ENCODE peak calls at places on chromosomes 13 and 19, in four cellular contexts. One of them, this sample, is unnamed.

GRCh38 chr13:33349314-33349995 is 63.9 kb upstream of the STARD13 start:
- DNase-seq in upper lobe of left lung: no peak
- DNase-seq in pancreas: no peak
- DNase-seq in fibroblast of mammary gland: peak; percentile 27
- DNase-seq in this sample: no peak

GRCh38 chr19:51739466-51740213 is 12.0 kb downstream of the FPR1 start:
- DNase-seq in pancreas: no peak
- DNase-seq in fibroblast of mammary gland: no peak
- DNase-seq in upper lobe of left lung: no peak
- DNase-seq in this sample: no peak

GRCh38 chr19:34403784-34404108 is 453 bp upstream of the PDCD2L start:
- DNase-seq in fibroblast of mammary gland: no peak
- DNase-seq in upper lobe of left lung: no peak
- DNase-seq in pancreas: no peak
- DNase-seq in this sample: no peak

GRCh38 chr19:4988770-4989251 is 19.9 kb downstream of the KDM4B start:
- DNase-seq in fibroblast of mammary gland: peak; percentile 93
- DNase-seq in pancreas: no peak
- DNase-seq in upper lobe of left lung: no peak
- DNase-seq in this sample: peak; percentile 56

GRCh38 chr13:113666951-113667701 is at the start of gene GRK1:
- DNase-seq in pancreas: peak; percentile 14
- DNase-seq in fibroblast of mammary gland: no peak
- DNase-seq in upper lobe of left lung: peak; percentile 71
- DNase-seq in this sample: peak; percentile 81

GRCh38 chr13:26075498-26075897 is 23.7 kb upstream of the SHISA2 start:
- DNase-seq in fibroblast of mammary gland: no peak
- DNase-seq in upper lobe of left lung: no peak
- DNase-seq in pancreas: no peak
- DNase-seq in this sample: no peak

GRCh38 chr19:41217741-41218140 is 1.3 kb upstream of the AXL start:
- DNase-seq in upper lobe of left lung: no peak
- DNase-seq in pancreas: no peak
- DNase-seq in fibroblast of mammary gland: no peak
- DNase-seq in this sample: no peak

GRCh38 chr13:29654807-29655547 is 59.5 kb upstream of the SLC7A1 start:
- DNase-seq in upper lobe of left lung: no peak
- DNase-seq in fibroblast of mammary gland: peak; percentile 93
- DNase-seq in pancreas: no peak
- DNase-seq in this sample: no peak

GRCh38 chr19:2665103-2665502 is 37.4 kb downstream of the GNG7 start:
- DNase-seq in pancreas: no peak
- DNase-seq in upper lobe of left lung: no peak
- DNase-seq in fibroblast of mammary gland: no peak
- DNase-seq in this sample: no peak

GRCh38 chr19:51799311-51799997 is 4.5 kb downstream of the FPR3 start:
- DNase-seq in fibroblast of mammary gland: peak; percentile 97
- DNase-seq in upper lobe of left lung: peak; percentile 31
- DNase-seq in pancreas: peak; percentile 34
- DNase-seq in this sample: peak; percentile 87

GRCh38 chr13:71721117-71721516 is 145.9 kb downstream of the DACH1 start:
- DNase-seq in pancreas: no peak
- DNase-seq in fibroblast of mammary gland: no peak
- DNase-seq in upper lobe of left lung: no peak
- DNase-seq in this sample: no peak

GRCh38 chr13:85521586-85521985 is 277.6 kb downstream of the SLITRK6 start:
- DNase-seq in fibroblast of mammary gland: no peak
- DNase-seq in pancreas: no peak
- DNase-seq in upper lobe of left lung: no peak
- DNase-seq in this sample: no peak

GRCh38 chr13:45850020-45850613 is 1.4 kb downstream of the SIAH3 start:
- DNase-seq in upper lobe of left lung: peak; percentile 20
- DNase-seq in pancreas: no peak
- DNase-seq in fibroblast of mammary gland: no peak
- DNase-seq in this sample: no peak

GRCh38 chr19:38683393-38684077 is 36.1 kb downstream of the ACTN4 start:
- DNase-seq in upper lobe of left lung: no peak
- DNase-seq in fibroblast of mammary gland: peak; percentile 90
- DNase-seq in pancreas: peak; percentile 94
- DNase-seq in this sample: peak; percentile 81

GRCh38 chr19:5645409-5645808 is 22.5 kb downstream of the SAFB start:
- DNase-seq in upper lobe of left lung: no peak
- DNase-seq in fibroblast of mammary gland: no peak
- DNase-seq in pancreas: no peak
- DNase-seq in this sample: no peak

GRCh38 chr13:40793339-40793738 is 3.9 kb downstream of the SLC25A15 start:
- DNase-seq in fibroblast of mammary gland: no peak
- DNase-seq in upper lobe of left lung: no peak
- DNase-seq in pancreas: no peak
- DNase-seq in this sample: no peak

GRCh38 chr13:49097374-49097773 is 121.7 kb downstream of the FNDC3A start:
- DNase-seq in fibroblast of mammary gland: peak; percentile 97
- DNase-seq in upper lobe of left lung: no peak
- DNase-seq in pancreas: no peak
- DNase-seq in this sample: peak; percentile 42

GRCh38 chr19:29675650-29676186 is 10.5 kb downstream of the PLEKHF1 start:
- DNase-seq in fibroblast of mammary gland: no peak
- DNase-seq in upper lobe of left lung: no peak
- DNase-seq in pancreas: no peak
- DNase-seq in this sample: no peak

GRCh38 chr19:12664406-12665280 is 1.9 kb downstream of the MAN2B1 start:
- DNase-seq in fibroblast of mammary gland: peak; percentile 35
- DNase-seq in upper lobe of left lung: peak; percentile 56
- DNase-seq in pancreas: no peak
- DNase-seq in this sample: no peak

GRCh38 chr19:16594131-16594586 is 21.9 kb upstream of the SLC35E1 start:
- DNase-seq in upper lobe of left lung: peak; percentile 47
- DNase-seq in fibroblast of mammary gland: no peak
- DNase-seq in pancreas: no peak
- DNase-seq in this sample: no peak

GRCh38 chr13:101755228-101755887 is 302.9 kb downstream of the ITGBL1 start:
- DNase-seq in pancreas: no peak
- DNase-seq in fibroblast of mammary gland: no peak
- DNase-seq in upper lobe of left lung: no peak
- DNase-seq in this sample: no peak

GRCh38 chr19:5990289-5990797 is 12.4 kb upstream of the RANBP3 start:
- DNase-seq in pancreas: no peak
- DNase-seq in fibroblast of mammary gland: peak; percentile 38
- DNase-seq in upper lobe of left lung: no peak
- DNase-seq in this sample: no peak

GRCh38 chr19:5958074-5958850 is 19.7 kb downstream of the RANBP3 start:
- DNase-seq in upper lobe of left lung: no peak
- DNase-seq in fibroblast of mammary gland: no peak
- DNase-seq in pancreas: no peak
- DNase-seq in this sample: no peak

GRCh38 chr19:16893686-16893990 is 4.8 kb downstream of the F2RL3 start:
- DNase-seq in pancreas: no peak
- DNase-seq in upper lobe of left lung: peak; percentile 74
- DNase-seq in fibroblast of mammary gland: no peak
- DNase-seq in this sample: no peak

GRCh38 chr19:5152767-5153532 is 184.0 kb downstream of the KDM4B start:
- DNase-seq in fibroblast of mammary gland: no peak
- DNase-seq in upper lobe of left lung: peak; percentile 77
- DNase-seq in pancreas: no peak
- DNase-seq in this sample: peak; percentile 79

GRCh38 chr19:39867133-39867532 is 21.0 kb upstream of the FBL start:
- DNase-seq in fibroblast of mammary gland: no peak
- DNase-seq in pancreas: no peak
- DNase-seq in upper lobe of left lung: no peak
- DNase-seq in this sample: no peak

GRCh38 chr13:42967660-42968059 is 24.4 kb downstream of the EPSTI1 start:
- DNase-seq in fibroblast of mammary gland: no peak
- DNase-seq in upper lobe of left lung: no peak
- DNase-seq in pancreas: no peak
- DNase-seq in this sample: no peak

GRCh38 chr13:26255717-26256277 is 1.9 kb downstream of the CDK8 start:
- DNase-seq in fibroblast of mammary gland: peak; percentile 6
- DNase-seq in upper lobe of left lung: no peak
- DNase-seq in pancreas: no peak
- DNase-seq in this sample: no peak

GRCh38 chr19:35299523-35300339 is 7.8 kb downstream of the MAG start:
- DNase-seq in upper lobe of left lung: peak; percentile 81
- DNase-seq in pancreas: no peak
- DNase-seq in fibroblast of mammary gland: no peak
- DNase-seq in this sample: no peak

GRCh38 chr19:40009674-40010073 is 12.8 kb downstream of the ZNF546 start:
- DNase-seq in upper lobe of left lung: no peak
- DNase-seq in pancreas: no peak
- DNase-seq in fibroblast of mammary gland: no peak
- DNase-seq in this sample: no peak

GRCh38 chr13:85864963-85865530 is 65.8 kb upstream of the SLITRK6 start:
- DNase-seq in pancreas: no peak
- DNase-seq in fibroblast of mammary gland: peak; percentile 2
- DNase-seq in upper lobe of left lung: no peak
- DNase-seq in this sample: no peak

GRCh38 chr13:64239372-64239771 is 2823.7 kb upstream of the PCDH20 start:
- DNase-seq in upper lobe of left lung: no peak
- DNase-seq in pancreas: no peak
- DNase-seq in fibroblast of mammary gland: peak; percentile 17
- DNase-seq in this sample: no peak

GRCh38 chr13:49443327-49443688 is 556 bp downstream of the CAB39L start:
- DNase-seq in fibroblast of mammary gland: peak; percentile 43
- DNase-seq in pancreas: no peak
- DNase-seq in upper lobe of left lung: no peak
- DNase-seq in this sample: no peak

GRCh38 chr13:77810430-77810829 is 108.2 kb downstream of the EDNRB start:
- DNase-seq in pancreas: no peak
- DNase-seq in fibroblast of mammary gland: peak; percentile 62
- DNase-seq in upper lobe of left lung: no peak
- DNase-seq in this sample: no peak
- TF ChIP-seq CTCF in pancreas: no peak
- TF ChIP-seq CTCF in fibroblast of mammary gland: peak; percentile 51
- TF ChIP-seq CTCF in upper lobe of left lung: peak; percentile 51
- TF ChIP-seq CTCF in this sample: no peak

GRCh38 chr19:58053480-58054156 is 5.5 kb upstream of the ZNF135 start:
- DNase-seq in upper lobe of left lung: peak; percentile 71
- DNase-seq in fibroblast of mammary gland: no peak
- DNase-seq in pancreas: no peak
- DNase-seq in this sample: no peak
- H3K4me3 ChIP-seq in upper lobe of left lung: no peak overlapping the region
- H3K4me3 ChIP-seq in fibroblast of mammary gland: no peak overlapping the region
- H3K4me3 ChIP-seq in pancreas: no peak overlapping the region
- H3K4me3 ChIP-seq in this sample: no peak overlapping the region

GRCh38 chr19:1399745-1400144 is 1.6 kb downstream of the GAMT start:
- DNase-seq in pancreas: peak; percentile 63
- DNase-seq in upper lobe of left lung: peak; percentile 71
- DNase-seq in fibroblast of mammary gland: no peak
- DNase-seq in this sample: no peak

GRCh38 chr19:1402411-1403070 is 1.2 kb upstream of the GAMT start:
- DNase-seq in fibroblast of mammary gland: no peak
- DNase-seq in upper lobe of left lung: peak; percentile 79
- DNase-seq in pancreas: no peak
- DNase-seq in this sample: no peak

GRCh38 chr19:1400281-1401137 is 833 bp downstream of the GAMT start:
- DNase-seq in upper lobe of left lung: peak; percentile 84
- DNase-seq in fibroblast of mammary gland: peak; percentile 42
- DNase-seq in pancreas: peak; percentile 86
- DNase-seq in this sample: no peak

GRCh38 chr19:1401889-1402217 is 511 bp upstream of the GAMT start:
- DNase-seq in fibroblast of mammary gland: no peak
- DNase-seq in pancreas: no peak
- DNase-seq in upper lobe of left lung: no peak
- DNase-seq in this sample: no peak

DNA sequence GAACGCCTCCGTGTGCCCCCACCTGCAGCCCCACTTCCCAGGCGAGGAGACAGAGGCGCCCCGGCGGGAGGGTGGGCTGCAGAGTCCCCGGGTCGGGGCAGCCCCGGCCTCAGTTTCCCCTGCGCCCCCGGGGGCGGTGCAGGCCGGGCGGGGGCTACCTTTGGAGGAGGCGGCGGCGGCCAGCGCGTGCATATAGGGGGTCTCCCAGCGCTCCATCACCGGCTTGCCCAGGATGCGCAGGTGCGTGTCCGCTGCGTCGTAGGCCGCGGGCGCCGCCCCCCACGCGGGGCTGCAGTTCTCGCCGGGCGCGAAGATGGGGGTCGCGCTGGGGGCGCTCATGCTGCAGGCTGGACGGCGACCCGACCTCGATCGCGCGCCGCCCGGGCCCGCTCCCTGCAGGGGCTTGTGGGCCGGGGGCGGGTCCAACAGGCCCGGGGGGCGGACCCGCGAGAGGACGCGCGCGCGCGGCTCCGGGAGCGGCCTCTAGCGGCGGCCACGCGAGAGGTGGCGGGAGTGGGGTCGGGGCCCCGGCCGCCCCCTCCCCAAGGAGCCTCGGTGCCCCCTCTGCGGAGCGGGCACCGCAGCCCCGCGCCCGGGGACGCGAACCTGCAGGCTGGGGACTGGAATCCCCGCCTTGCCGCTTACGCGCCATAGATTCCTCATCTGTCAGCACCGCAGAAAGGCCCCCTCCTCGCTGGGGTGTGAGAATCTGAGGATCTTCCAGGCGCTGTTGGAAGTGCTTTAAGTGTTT is at the start of gene GAMT:
- DNase-seq in pancreas: peak; percentile 72
- DNase-seq in upper lobe of left lung: peak; percentile 92
- DNase-seq in fibroblast of mammary gland: no peak
- DNase-seq in this sample: no peak
- TF ChIP-seq CTCF in pancreas: no peak
- TF ChIP-seq CTCF in upper lobe of left lung: peak; percentile 45
- TF ChIP-seq CTCF in fibroblast of mammary gland: no peak
- TF ChIP-seq CTCF in this sample: no peak

GRCh38 chr19:15517778-15518177 is 9.5 kb downstream of the CYP4F22 start:
- DNase-seq in pancreas: no peak
- DNase-seq in upper lobe of left lung: no peak
- DNase-seq in fibroblast of mammary gland: no peak
- DNase-seq in this sample: no peak

GRCh38 chr19:15511671-15512424 is 3.5 kb downstream of the CYP4F22 start:
- DNase-seq in pancreas: no peak
- DNase-seq in fibroblast of mammary gland: no peak
- DNase-seq in upper lobe of left lung: peak; percentile 74
- DNase-seq in this sample: no peak

GRCh38 chr19:15519433-15519976 is 11.2 kb downstream of the CYP4F22 start:
- DNase-seq in fibroblast of mammary gland: no peak
- DNase-seq in pancreas: no peak
- DNase-seq in upper lobe of left lung: no peak
- DNase-seq in this sample: no peak

GRCh38 chr19:15516363-15516762 is 8.0 kb downstream of the CYP4F22 start:
- DNase-seq in fibroblast of mammary gland: no peak
- DNase-seq in upper lobe of left lung: no peak
- DNase-seq in pancreas: no peak
- DNase-seq in this sample: no peak
- H3K4me3 ChIP-seq in fibroblast of mammary gland: no peak overlapping the region
- H3K4me3 ChIP-seq in upper lobe of left lung: no peak overlapping the region
- H3K4me3 ChIP-seq in pancreas: no peak overlapping the region
- H3K4me3 ChIP-seq in this sample: no peak overlapping the region

This sample was measured in lower leg skin.